ENCODE peak calls at places on chromosomes 11 and 22, in ten cellular contexts. One of them, this sample, is unnamed.

GRCh38 chr22:42928969-42929837 is 72.1 kb upstream of the ARFGAP3 start:
- DNase-seq in T-cell: no peak
- DNase-seq in progenitor cell of endocrine pancreas: no peak
- DNase-seq in sciatic nerve: no peak
- DNase-seq in lower leg skin: peak
- DNase-seq in AG04450: no peak
- DNase-seq in stomach: no peak
- DNase-seq in activated naive CD8-positive, alpha-beta T cell treated with anti-CD3 and anti-CD28 coated beads, Interleukin-2, amount 10 ng/mL, durations not matched to agents 7 days and 5 days: no peak
- DNase-seq in stimulated activated CD4-positive, alpha-beta T cell treated with anti-CD3 and anti-CD28 coated beads, Interleukin-12 subunit alpha, Interleukin-12 subunit beta, amount 100 ng/mL, for 4 hours: no peak
- DNase-seq in heart left ventricle: no peak
- DNase-seq in this sample: no peak

GRCh38 chr11:115893701-115894100 is 389.5 kb upstream of the CADM1 start:
- DNase-seq in T-cell: no peak
- DNase-seq in sciatic nerve: no peak
- DNase-seq in stomach: no peak
- DNase-seq in activated naive CD8-positive, alpha-beta T cell treated with anti-CD3 and anti-CD28 coated beads, Interleukin-2, amount 10 ng/mL, durations not matched to agents 7 days and 5 days: no peak
- DNase-seq in stimulated activated CD4-positive, alpha-beta T cell treated with anti-CD3 and anti-CD28 coated beads, Interleukin-12 subunit alpha, Interleukin-12 subunit beta, amount 100 ng/mL, for 4 hours: no peak
- DNase-seq in heart left ventricle: no peak
- DNase-seq in lower leg skin: no peak
- DNase-seq in progenitor cell of endocrine pancreas: no peak
- DNase-seq in AG04450: no peak
- DNase-seq in this sample: no peak

GRCh38 chr22:27252282-27253049 is 549.1 kb downstream of the MN1 start:
- DNase-seq in progenitor cell of endocrine pancreas: no peak
- DNase-seq in activated naive CD8-positive, alpha-beta T cell treated with anti-CD3 and anti-CD28 coated beads, Interleukin-2, amount 10 ng/mL, durations not matched to agents 7 days and 5 days: no peak
- DNase-seq in AG04450: peak
- DNase-seq in T-cell: no peak
- DNase-seq in sciatic nerve: no peak
- DNase-seq in heart left ventricle: peak
- DNase-seq in stomach: no peak
- DNase-seq in lower leg skin: peak
- DNase-seq in stimulated activated CD4-positive, alpha-beta T cell treated with anti-CD3 and anti-CD28 coated beads, Interleukin-12 subunit alpha, Interleukin-12 subunit beta, amount 100 ng/mL, for 4 hours: no peak
- DNase-seq in this sample: peak

GRCh38 chr11:69374110-69374981 is 80.4 kb downstream of the MYEOV start:
- DNase-seq in AG04450: no peak
- DNase-seq in activated naive CD8-positive, alpha-beta T cell treated with anti-CD3 and anti-CD28 coated beads, Interleukin-2, amount 10 ng/mL, durations not matched to agents 7 days and 5 days: peak
- DNase-seq in lower leg skin: peak
- DNase-seq in heart left ventricle: peak
- DNase-seq in stimulated activated CD4-positive, alpha-beta T cell treated with anti-CD3 and anti-CD28 coated beads, Interleukin-12 subunit alpha, Interleukin-12 subunit beta, amount 100 ng/mL, for 4 hours: no peak
- DNase-seq in T-cell: no peak
- DNase-seq in stomach: peak
- DNase-seq in progenitor cell of endocrine pancreas: no peak
- DNase-seq in sciatic nerve: peak
- DNase-seq in this sample: peak

GRCh38 chr11:117269856-117270255 is 21.3 kb upstream of the BACE1-AS start:
- DNase-seq in lower leg skin: no peak
- DNase-seq in T-cell: no peak
- DNase-seq in stomach: no peak
- DNase-seq in heart left ventricle: no peak
- DNase-seq in sciatic nerve: no peak
- DNase-seq in progenitor cell of endocrine pancreas: no peak
- DNase-seq in stimulated activated CD4-positive, alpha-beta T cell treated with anti-CD3 and anti-CD28 coated beads, Interleukin-12 subunit alpha, Interleukin-12 subunit beta, amount 100 ng/mL, for 4 hours: no peak
- DNase-seq in activated naive CD8-positive, alpha-beta T cell treated with anti-CD3 and anti-CD28 coated beads, Interleukin-2, amount 10 ng/mL, durations not matched to agents 7 days and 5 days: no peak
- DNase-seq in AG04450: no peak
- DNase-seq in this sample: no peak

GRCh38 chr22:38758276-38758945 is 2.6 kb upstream of the SUN2 start:
- DNase-seq in activated naive CD8-positive, alpha-beta T cell treated with anti-CD3 and anti-CD28 coated beads, Interleukin-2, amount 10 ng/mL, durations not matched to agents 7 days and 5 days: peak
- DNase-seq in heart left ventricle: no peak
- DNase-seq in sciatic nerve: no peak
- DNase-seq in stimulated activated CD4-positive, alpha-beta T cell treated with anti-CD3 and anti-CD28 coated beads, Interleukin-12 subunit alpha, Interleukin-12 subunit beta, amount 100 ng/mL, for 4 hours: peak
- DNase-seq in lower leg skin: no peak
- DNase-seq in T-cell: peak
- DNase-seq in AG04450: no peak
- DNase-seq in progenitor cell of endocrine pancreas: no peak
- DNase-seq in stomach: no peak
- DNase-seq in this sample: no peak

GRCh38 chr11:67311051-67311555 is 7.8 kb downstream of the SSH3 start:
- DNase-seq in T-cell: no peak
- DNase-seq in activated naive CD8-positive, alpha-beta T cell treated with anti-CD3 and anti-CD28 coated beads, Interleukin-2, amount 10 ng/mL, durations not matched to agents 7 days and 5 days: no peak
- DNase-seq in stimulated activated CD4-positive, alpha-beta T cell treated with anti-CD3 and anti-CD28 coated beads, Interleukin-12 subunit alpha, Interleukin-12 subunit beta, amount 100 ng/mL, for 4 hours: no peak
- DNase-seq in AG04450: no peak
- DNase-seq in sciatic nerve: peak
- DNase-seq in progenitor cell of endocrine pancreas: no peak
- DNase-seq in heart left ventricle: no peak
- DNase-seq in lower leg skin: no peak
- DNase-seq in stomach: peak
- DNase-seq in this sample: no peak

GRCh38 chr11:91248199-91248807 is 976.3 kb upstream of the FAT3 start:
- DNase-seq in lower leg skin: no peak
- DNase-seq in activated naive CD8-positive, alpha-beta T cell treated with anti-CD3 and anti-CD28 coated beads, Interleukin-2, amount 10 ng/mL, durations not matched to agents 7 days and 5 days: no peak
- DNase-seq in stimulated activated CD4-positive, alpha-beta T cell treated with anti-CD3 and anti-CD28 coated beads, Interleukin-12 subunit alpha, Interleukin-12 subunit beta, amount 100 ng/mL, for 4 hours: no peak
- DNase-seq in sciatic nerve: no peak
- DNase-seq in heart left ventricle: no peak
- DNase-seq in progenitor cell of endocrine pancreas: no peak
- DNase-seq in T-cell: no peak
- DNase-seq in AG04450: peak
- DNase-seq in stomach: peak
- DNase-seq in this sample: no peak

GRCh38 chr22:49756656-49757055 is 71.0 kb downstream of the BRD1 start:
- DNase-seq in progenitor cell of endocrine pancreas: peak
- DNase-seq in AG04450: no peak
- DNase-seq in lower leg skin: peak
- DNase-seq in stimulated activated CD4-positive, alpha-beta T cell treated with anti-CD3 and anti-CD28 coated beads, Interleukin-12 subunit alpha, Interleukin-12 subunit beta, amount 100 ng/mL, for 4 hours: no peak
- DNase-seq in sciatic nerve: peak
- DNase-seq in stomach: peak
- DNase-seq in heart left ventricle: no peak
- DNase-seq in T-cell: no peak
- DNase-seq in activated naive CD8-positive, alpha-beta T cell treated with anti-CD3 and anti-CD28 coated beads, Interleukin-2, amount 10 ng/mL, durations not matched to agents 7 days and 5 days: peak
- DNase-seq in this sample: no peak

GRCh38 chr11:1934326-1935155 is 12.6 kb upstream of the MRPL23 start:
- DNase-seq in sciatic nerve: peak
- DNase-seq in heart left ventricle: no peak
- DNase-seq in progenitor cell of endocrine pancreas: peak
- DNase-seq in activated naive CD8-positive, alpha-beta T cell treated with anti-CD3 and anti-CD28 coated beads, Interleukin-2, amount 10 ng/mL, durations not matched to agents 7 days and 5 days: peak
- DNase-seq in AG04450: no peak
- DNase-seq in stomach: no peak
- DNase-seq in lower leg skin: no peak
- DNase-seq in T-cell: no peak
- DNase-seq in stimulated activated CD4-positive, alpha-beta T cell treated with anti-CD3 and anti-CD28 coated beads, Interleukin-12 subunit alpha, Interleukin-12 subunit beta, amount 100 ng/mL, for 4 hours: no peak
- DNase-seq in this sample: peak

GRCh38 chr22:25097006-25097405 is 102.7 kb upstream of the CRYBB3 start:
- DNase-seq in activated naive CD8-positive, alpha-beta T cell treated with anti-CD3 and anti-CD28 coated beads, Interleukin-2, amount 10 ng/mL, durations not matched to agents 7 days and 5 days: no peak
- DNase-seq in progenitor cell of endocrine pancreas: no peak
- DNase-seq in AG04450: no peak
- DNase-seq in stimulated activated CD4-positive, alpha-beta T cell treated with anti-CD3 and anti-CD28 coated beads, Interleukin-12 subunit alpha, Interleukin-12 subunit beta, amount 100 ng/mL, for 4 hours: no peak
- DNase-seq in sciatic nerve: no peak
- DNase-seq in stomach: no peak
- DNase-seq in lower leg skin: no peak
- DNase-seq in heart left ventricle: no peak
- DNase-seq in T-cell: no peak
- DNase-seq in this sample: no peak

GRCh38 chr11:64759722-64760719 is at the start of gene PYGM:
- DNase-seq in heart left ventricle: peak
- DNase-seq in stomach: no peak
- DNase-seq in lower leg skin: no peak
- DNase-seq in AG04450: no peak
- DNase-seq in stimulated activated CD4-positive, alpha-beta T cell treated with anti-CD3 and anti-CD28 coated beads, Interleukin-12 subunit alpha, Interleukin-12 subunit beta, amount 100 ng/mL, for 4 hours: no peak
- DNase-seq in activated naive CD8-positive, alpha-beta T cell treated with anti-CD3 and anti-CD28 coated beads, Interleukin-2, amount 10 ng/mL, durations not matched to agents 7 days and 5 days: peak
- DNase-seq in sciatic nerve: peak
- DNase-seq in T-cell: no peak
- DNase-seq in progenitor cell of endocrine pancreas: no peak
- DNase-seq in this sample: peak

GRCh38 chr11:94758671-94759070 is 9.5 kb upstream of the AMOTL1 start:
- DNase-seq in heart left ventricle: no peak
- DNase-seq in activated naive CD8-positive, alpha-beta T cell treated with anti-CD3 and anti-CD28 coated beads, Interleukin-2, amount 10 ng/mL, durations not matched to agents 7 days and 5 days: no peak
- DNase-seq in AG04450: no peak
- DNase-seq in T-cell: no peak
- DNase-seq in sciatic nerve: no peak
- DNase-seq in stimulated activated CD4-positive, alpha-beta T cell treated with anti-CD3 and anti-CD28 coated beads, Interleukin-12 subunit alpha, Interleukin-12 subunit beta, amount 100 ng/mL, for 4 hours: no peak
- DNase-seq in lower leg skin: no peak
- DNase-seq in stomach: no peak
- DNase-seq in progenitor cell of endocrine pancreas: no peak
- DNase-seq in this sample: no peak

GRCh38 chr11:75852406-75853017 is 37.5 kb downstream of the UVRAG start:
- DNase-seq in sciatic nerve: no peak
- DNase-seq in progenitor cell of endocrine pancreas: no peak
- DNase-seq in lower leg skin: no peak
- DNase-seq in stomach: no peak
- DNase-seq in T-cell: no peak
- DNase-seq in heart left ventricle: no peak
- DNase-seq in activated naive CD8-positive, alpha-beta T cell treated with anti-CD3 and anti-CD28 coated beads, Interleukin-2, amount 10 ng/mL, durations not matched to agents 7 days and 5 days: no peak
- DNase-seq in stimulated activated CD4-positive, alpha-beta T cell treated with anti-CD3 and anti-CD28 coated beads, Interleukin-12 subunit alpha, Interleukin-12 subunit beta, amount 100 ng/mL, for 4 hours: no peak
- DNase-seq in AG04450: no peak
- DNase-seq in this sample: no peak

GRCh38 chr22:28600546-28601143 is 79.0 kb downstream of the TTC28 start:
- DNase-seq in sciatic nerve: no peak
- DNase-seq in stomach: no peak
- DNase-seq in AG04450: peak
- DNase-seq in heart left ventricle: no peak
- DNase-seq in activated naive CD8-positive, alpha-beta T cell treated with anti-CD3 and anti-CD28 coated beads, Interleukin-2, amount 10 ng/mL, durations not matched to agents 7 days and 5 days: no peak
- DNase-seq in lower leg skin: no peak
- DNase-seq in progenitor cell of endocrine pancreas: no peak
- DNase-seq in stimulated activated CD4-positive, alpha-beta T cell treated with anti-CD3 and anti-CD28 coated beads, Interleukin-12 subunit alpha, Interleukin-12 subunit beta, amount 100 ng/mL, for 4 hours: no peak
- DNase-seq in T-cell: no peak
- DNase-seq in this sample: no peak

GRCh38 chr11:118930152-118930712 is 4.5 kb upstream of the BCL9L start:
- DNase-seq in sciatic nerve: peak
- DNase-seq in progenitor cell of endocrine pancreas: peak
- DNase-seq in stimulated activated CD4-positive, alpha-beta T cell treated with anti-CD3 and anti-CD28 coated beads, Interleukin-12 subunit alpha, Interleukin-12 subunit beta, amount 100 ng/mL, for 4 hours: peak
- DNase-seq in activated naive CD8-positive, alpha-beta T cell treated with anti-CD3 and anti-CD28 coated beads, Interleukin-2, amount 10 ng/mL, durations not matched to agents 7 days and 5 days: peak
- DNase-seq in heart left ventricle: peak
- DNase-seq in T-cell: peak
- DNase-seq in stomach: peak
- DNase-seq in AG04450: no peak
- DNase-seq in lower leg skin: peak
- DNase-seq in this sample: peak

GRCh38 chr11:2533642-2534115 is 88.9 kb downstream of the KCNQ1 start:
- DNase-seq in sciatic nerve: peak
- DNase-seq in lower leg skin: peak
- DNase-seq in stomach: peak
- DNase-seq in T-cell: no peak
- DNase-seq in progenitor cell of endocrine pancreas: peak
- DNase-seq in stimulated activated CD4-positive, alpha-beta T cell treated with anti-CD3 and anti-CD28 coated beads, Interleukin-12 subunit alpha, Interleukin-12 subunit beta, amount 100 ng/mL, for 4 hours: no peak
- DNase-seq in activated naive CD8-positive, alpha-beta T cell treated with anti-CD3 and anti-CD28 coated beads, Interleukin-2, amount 10 ng/mL, durations not matched to agents 7 days and 5 days: peak
- DNase-seq in heart left ventricle: peak
- DNase-seq in AG04450: peak
- DNase-seq in this sample: peak

GRCh38 chr22:25663654-25664053 is 78.3 kb upstream of the MYO18B start:
- DNase-seq in stimulated activated CD4-positive, alpha-beta T cell treated with anti-CD3 and anti-CD28 coated beads, Interleukin-12 subunit alpha, Interleukin-12 subunit beta, amount 100 ng/mL, for 4 hours: no peak
- DNase-seq in AG04450: no peak
- DNase-seq in T-cell: no peak
- DNase-seq in progenitor cell of endocrine pancreas: no peak
- DNase-seq in sciatic nerve: no peak
- DNase-seq in heart left ventricle: no peak
- DNase-seq in lower leg skin: no peak
- DNase-seq in stomach: no peak
- DNase-seq in activated naive CD8-positive, alpha-beta T cell treated with anti-CD3 and anti-CD28 coated beads, Interleukin-2, amount 10 ng/mL, durations not matched to agents 7 days and 5 days: no peak
- DNase-seq in this sample: no peak

GRCh38 chr11:74644084-74644483 is 51.7 kb downstream of the POLD3 start:
- DNase-seq in AG04450: no peak
- DNase-seq in stomach: no peak
- DNase-seq in T-cell: no peak
- DNase-seq in sciatic nerve: no peak
- DNase-seq in heart left ventricle: no peak
- DNase-seq in lower leg skin: no peak
- DNase-seq in stimulated activated CD4-positive, alpha-beta T cell treated with anti-CD3 and anti-CD28 coated beads, Interleukin-12 subunit alpha, Interleukin-12 subunit beta, amount 100 ng/mL, for 4 hours: no peak
- DNase-seq in progenitor cell of endocrine pancreas: no peak
- DNase-seq in activated naive CD8-positive, alpha-beta T cell treated with anti-CD3 and anti-CD28 coated beads, Interleukin-2, amount 10 ng/mL, durations not matched to agents 7 days and 5 days: no peak
- DNase-seq in this sample: no peak

GRCh38 chr11:9876331-9876730 is 212.5 kb downstream of the SWAP70 start:
- DNase-seq in lower leg skin: no peak
- DNase-seq in T-cell: no peak
- DNase-seq in AG04450: no peak
- DNase-seq in heart left ventricle: no peak
- DNase-seq in sciatic nerve: no peak
- DNase-seq in stomach: no peak
- DNase-seq in activated naive CD8-positive, alpha-beta T cell treated with anti-CD3 and anti-CD28 coated beads, Interleukin-2, amount 10 ng/mL, durations not matched to agents 7 days and 5 days: no peak
- DNase-seq in stimulated activated CD4-positive, alpha-beta T cell treated with anti-CD3 and anti-CD28 coated beads, Interleukin-12 subunit alpha, Interleukin-12 subunit beta, amount 100 ng/mL, for 4 hours: no peak
- DNase-seq in progenitor cell of endocrine pancreas: no peak
- DNase-seq in this sample: no peak

GRCh38 chr22:46085831-46086576 is 64.3 kb upstream of the PPARA start:
- DNase-seq in AG04450: no peak
- DNase-seq in sciatic nerve: peak
- DNase-seq in progenitor cell of endocrine pancreas: no peak
- DNase-seq in T-cell: no peak
- DNase-seq in stomach: peak
- DNase-seq in heart left ventricle: peak
- DNase-seq in lower leg skin: peak
- DNase-seq in activated naive CD8-positive, alpha-beta T cell treated with anti-CD3 and anti-CD28 coated beads, Interleukin-2, amount 10 ng/mL, durations not matched to agents 7 days and 5 days: no peak
- DNase-seq in stimulated activated CD4-positive, alpha-beta T cell treated with anti-CD3 and anti-CD28 coated beads, Interleukin-12 subunit alpha, Interleukin-12 subunit beta, amount 100 ng/mL, for 4 hours: no peak
- DNase-seq in this sample: peak

GRCh38 chr11:44658451-44658850 is 68.3 kb upstream of the TSPAN18 start:
- DNase-seq in T-cell: no peak
- DNase-seq in stomach: no peak
- DNase-seq in progenitor cell of endocrine pancreas: no peak
- DNase-seq in AG04450: no peak
- DNase-seq in stimulated activated CD4-positive, alpha-beta T cell treated with anti-CD3 and anti-CD28 coated beads, Interleukin-12 subunit alpha, Interleukin-12 subunit beta, amount 100 ng/mL, for 4 hours: no peak
- DNase-seq in lower leg skin: no peak
- DNase-seq in heart left ventricle: no peak
- DNase-seq in sciatic nerve: no peak
- DNase-seq in activated naive CD8-positive, alpha-beta T cell treated with anti-CD3 and anti-CD28 coated beads, Interleukin-2, amount 10 ng/mL, durations not matched to agents 7 days and 5 days: no peak
- DNase-seq in this sample: no peak

GRCh38 chr11:129148487-129148886 is 43.6 kb downstream of the ARHGAP32 start:
- DNase-seq in AG04450: no peak
- DNase-seq in stimulated activated CD4-positive, alpha-beta T cell treated with anti-CD3 and anti-CD28 coated beads, Interleukin-12 subunit alpha, Interleukin-12 subunit beta, amount 100 ng/mL, for 4 hours: no peak
- DNase-seq in progenitor cell of endocrine pancreas: no peak
- DNase-seq in activated naive CD8-positive, alpha-beta T cell treated with anti-CD3 and anti-CD28 coated beads, Interleukin-2, amount 10 ng/mL, durations not matched to agents 7 days and 5 days: no peak
- DNase-seq in T-cell: no peak
- DNase-seq in stomach: no peak
- DNase-seq in heart left ventricle: no peak
- DNase-seq in sciatic nerve: no peak
- DNase-seq in lower leg skin: no peak
- DNase-seq in this sample: no peak

GRCh38 chr22:37021710-37022482 is 2.4 kb downstream of the MPST start:
- DNase-seq in sciatic nerve: peak
- DNase-seq in AG04450: no peak
- DNase-seq in heart left ventricle: no peak
- DNase-seq in T-cell: peak
- DNase-seq in progenitor cell of endocrine pancreas: no peak
- DNase-seq in stimulated activated CD4-positive, alpha-beta T cell treated with anti-CD3 and anti-CD28 coated beads, Interleukin-12 subunit alpha, Interleukin-12 subunit beta, amount 100 ng/mL, for 4 hours: peak
- DNase-seq in stomach: peak
- DNase-seq in activated naive CD8-positive, alpha-beta T cell treated with anti-CD3 and anti-CD28 coated beads, Interleukin-2, amount 10 ng/mL, durations not matched to agents 7 days and 5 days: peak
- DNase-seq in lower leg skin: no peak
- DNase-seq in this sample: peak

GRCh38 chr22:26592368-26593015 is 2.6 kb upstream of the TPST2 start:
- DNase-seq in activated naive CD8-positive, alpha-beta T cell treated with anti-CD3 and anti-CD28 coated beads, Interleukin-2, amount 10 ng/mL, durations not matched to agents 7 days and 5 days: peak
- DNase-seq in sciatic nerve: no peak
- DNase-seq in stomach: peak
- DNase-seq in stimulated activated CD4-positive, alpha-beta T cell treated with anti-CD3 and anti-CD28 coated beads, Interleukin-12 subunit alpha, Interleukin-12 subunit beta, amount 100 ng/mL, for 4 hours: no peak
- DNase-seq in AG04450: no peak
- DNase-seq in lower leg skin: no peak
- DNase-seq in progenitor cell of endocrine pancreas: no peak
- DNase-seq in heart left ventricle: no peak
- DNase-seq in T-cell: peak
- DNase-seq in this sample: no peak

GRCh38 chr11:69443968-69444364 is 37.5 kb upstream of the LINC01488 start:
- DNase-seq in T-cell: no peak
- DNase-seq in stomach: no peak
- DNase-seq in heart left ventricle: peak
- DNase-seq in activated naive CD8-positive, alpha-beta T cell treated with anti-CD3 and anti-CD28 coated beads, Interleukin-2, amount 10 ng/mL, durations not matched to agents 7 days and 5 days: no peak
- DNase-seq in stimulated activated CD4-positive, alpha-beta T cell treated with anti-CD3 and anti-CD28 coated beads, Interleukin-12 subunit alpha, Interleukin-12 subunit beta, amount 100 ng/mL, for 4 hours: no peak
- DNase-seq in sciatic nerve: no peak
- DNase-seq in lower leg skin: no peak
- DNase-seq in AG04450: no peak
- DNase-seq in progenitor cell of endocrine pancreas: no peak
- DNase-seq in this sample: no peak

This sample was measured in left ventricle myocardium superior.